ENCODE peak calls at places on chromosomes 2 and 18, in six cellular contexts. One of them, this sample, is unnamed.

GRCh38 chr2:239644016-239644415 is 243.2 kb upstream of the HDAC4 start:
- DNase-seq in H1: no peak
- DNase-seq in PC-9: no peak
- DNase-seq in CD8-positive, alpha-beta T cell: no peak
- DNase-seq in left lung: no peak
- DNase-seq in neuronal stem cell: no peak
- DNase-seq in this sample: no peak

GRCh38 chr2:240604291-240604938 is 17.9 kb downstream of the CAPN10 start:
- DNase-seq in H1: peak
- DNase-seq in PC-9: peak
- DNase-seq in CD8-positive, alpha-beta T cell: no peak
- DNase-seq in left lung: peak
- DNase-seq in neuronal stem cell: no peak
- DNase-seq in this sample: peak

GRCh38 chr2:101149241-101150192 is 1.7 kb downstream of the TBC1D8 start:
- DNase-seq in H1: no peak
- DNase-seq in PC-9: no peak
- DNase-seq in CD8-positive, alpha-beta T cell: no peak
- DNase-seq in left lung: no peak
- DNase-seq in neuronal stem cell: no peak
- DNase-seq in this sample: no peak

GRCh38 chr18:37661478-37661877 is 95.9 kb upstream of the CELF4 start:
- DNase-seq in H1: no peak
- DNase-seq in PC-9: no peak
- DNase-seq in CD8-positive, alpha-beta T cell: no peak
- DNase-seq in left lung: no peak
- DNase-seq in neuronal stem cell: no peak
- DNase-seq in this sample: no peak

GRCh38 chr2:220174826-220175225 is 547.4 kb downstream of the SLC4A3 start:
- DNase-seq in H1: no peak
- DNase-seq in PC-9: no peak
- DNase-seq in CD8-positive, alpha-beta T cell: no peak
- DNase-seq in left lung: no peak
- DNase-seq in neuronal stem cell: no peak
- DNase-seq in this sample: no peak

GRCh38 chr18:51425889-51426288 is 228.4 kb upstream of the MEX3C start:
- DNase-seq in H1: no peak
- DNase-seq in PC-9: no peak
- DNase-seq in CD8-positive, alpha-beta T cell: no peak
- DNase-seq in left lung: no peak
- DNase-seq in neuronal stem cell: no peak
- DNase-seq in this sample: no peak

GRCh38 chr2:173596226-173596625 is 241.6 kb downstream of the CDCA7 start:
- DNase-seq in H1: no peak
- DNase-seq in PC-9: no peak
- DNase-seq in CD8-positive, alpha-beta T cell: no peak
- DNase-seq in left lung: no peak
- DNase-seq in neuronal stem cell: no peak
- DNase-seq in this sample: no peak

GRCh38 chr2:240960963-240961876 is 37.2 kb upstream of the SNED1 start:
- DNase-seq in H1: no peak
- DNase-seq in PC-9: no peak
- DNase-seq in CD8-positive, alpha-beta T cell: no peak
- DNase-seq in left lung: peak
- DNase-seq in neuronal stem cell: no peak
- DNase-seq in this sample: no peak

GRCh38 chr2:42117923-42118758 is 51.0 kb upstream of the EML4 start:
- DNase-seq in H1: no peak
- DNase-seq in PC-9: peak
- DNase-seq in CD8-positive, alpha-beta T cell: no peak
- DNase-seq in left lung: no peak
- DNase-seq in neuronal stem cell: no peak
- DNase-seq in this sample: no peak

GRCh38 chr18:39796413-39796812 is 2158.6 kb upstream of the PIK3C3 start:
- DNase-seq in H1: no peak
- DNase-seq in PC-9: no peak
- DNase-seq in CD8-positive, alpha-beta T cell: no peak
- DNase-seq in left lung: no peak
- DNase-seq in neuronal stem cell: no peak
- DNase-seq in this sample: no peak

GRCh38 chr18:49340446-49340845 is 120.0 kb downstream of the DYM start:
- DNase-seq in H1: no peak
- DNase-seq in PC-9: no peak
- DNase-seq in CD8-positive, alpha-beta T cell: no peak
- DNase-seq in left lung: no peak
- DNase-seq in neuronal stem cell: no peak
- DNase-seq in this sample: no peak

GRCh38 chr2:240215676-240216051 is 75.2 kb upstream of the OTOS start:
- DNase-seq in H1: no peak
- DNase-seq in PC-9: no peak
- DNase-seq in CD8-positive, alpha-beta T cell: no peak
- DNase-seq in left lung: peak
- DNase-seq in neuronal stem cell: no peak
- DNase-seq in this sample: no peak

GRCh38 chr2:128395196-128395595 is 76.5 kb upstream of the HS6ST1 start:
- DNase-seq in H1: no peak
- DNase-seq in PC-9: no peak
- DNase-seq in CD8-positive, alpha-beta T cell: no peak
- DNase-seq in left lung: no peak
- DNase-seq in neuronal stem cell: no peak
- DNase-seq in this sample: peak

GRCh38 chr18:39296293-39296888 is 1730.8 kb upstream of the CELF4 start:
- DNase-seq in H1: no peak
- DNase-seq in PC-9: no peak
- DNase-seq in CD8-positive, alpha-beta T cell: no peak
- DNase-seq in left lung: no peak
- DNase-seq in neuronal stem cell: no peak
- DNase-seq in this sample: no peak

GRCh38 chr2:41482659-41483058 is 565.2 kb upstream of the PKDCC start:
- DNase-seq in H1: no peak
- DNase-seq in PC-9: no peak
- DNase-seq in CD8-positive, alpha-beta T cell: no peak
- DNase-seq in left lung: no peak
- DNase-seq in neuronal stem cell: no peak
- DNase-seq in this sample: no peak

GRCh38 chr2:230932556-230933511 is 7.8 kb upstream of the GPR55 start:
- DNase-seq in H1: no peak
- DNase-seq in PC-9: no peak
- DNase-seq in CD8-positive, alpha-beta T cell: no peak
- DNase-seq in left lung: peak
- DNase-seq in neuronal stem cell: no peak
- DNase-seq in this sample: no peak

GRCh38 chr2:241895732-241896641 is 26.5 kb downstream of the RTP5 start:
- DNase-seq in H1: no peak
- DNase-seq in PC-9: no peak
- DNase-seq in CD8-positive, alpha-beta T cell: peak
- DNase-seq in left lung: peak
- DNase-seq in neuronal stem cell: no peak
- DNase-seq in this sample: peak

GRCh38 chr2:64128943-64129391 is 15.3 kb downstream of the PELI1 start:
- DNase-seq in H1: no peak
- DNase-seq in PC-9: no peak
- DNase-seq in CD8-positive, alpha-beta T cell: no peak
- DNase-seq in left lung: no peak
- DNase-seq in neuronal stem cell: no peak
- DNase-seq in this sample: no peak

GRCh38 chr2:215772003-215772402 is 241.3 kb downstream of the MREG start:
- DNase-seq in H1: no peak
- DNase-seq in PC-9: no peak
- DNase-seq in CD8-positive, alpha-beta T cell: no peak
- DNase-seq in left lung: no peak
- DNase-seq in neuronal stem cell: no peak
- DNase-seq in this sample: no peak

GRCh38 chr18:923144-923543 is 18.5 kb downstream of the ADCYAP1 start:
- DNase-seq in H1: no peak
- DNase-seq in PC-9: no peak
- DNase-seq in CD8-positive, alpha-beta T cell: no peak
- DNase-seq in left lung: no peak
- DNase-seq in neuronal stem cell: no peak
- DNase-seq in this sample: no peak

GRCh38 chr2:207772844-207773205 is 3.1 kb upstream of the FZD5 start:
- DNase-seq in H1: no peak
- DNase-seq in PC-9: no peak
- DNase-seq in CD8-positive, alpha-beta T cell: no peak
- DNase-seq in left lung: no peak
- DNase-seq in neuronal stem cell: no peak
- DNase-seq in this sample: no peak

GRCh38 chr2:207768891-207769596 is 662 bp downstream of the FZD5 start:
- DNase-seq in H1: no peak
- DNase-seq in PC-9: no peak
- DNase-seq in CD8-positive, alpha-beta T cell: no peak
- DNase-seq in left lung: peak
- DNase-seq in neuronal stem cell: peak
- DNase-seq in this sample: peak

GRCh38 chr2:207770602-207771404 is 1.1 kb upstream of the FZD5 start:
- DNase-seq in H1: no peak
- DNase-seq in PC-9: no peak
- DNase-seq in CD8-positive, alpha-beta T cell: no peak
- DNase-seq in left lung: peak
- DNase-seq in neuronal stem cell: no peak
- DNase-seq in this sample: peak

GRCh38 chr2:207772081-207772843 is 2.6 kb upstream of the FZD5 start:
- DNase-seq in H1: no peak
- DNase-seq in PC-9: no peak
- DNase-seq in CD8-positive, alpha-beta T cell: no peak
- DNase-seq in left lung: no peak
- DNase-seq in neuronal stem cell: no peak
- DNase-seq in this sample: no peak

GRCh38 chr2:207771421-207771820 is 1.7 kb upstream of the FZD5 start:
- DNase-seq in H1: no peak
- DNase-seq in PC-9: no peak
- DNase-seq in CD8-positive, alpha-beta T cell: no peak
- DNase-seq in left lung: no peak
- DNase-seq in neuronal stem cell: no peak
- DNase-seq in this sample: no peak
- H3K4me3 ChIP-seq in H1: peak
- H3K4me3 ChIP-seq in PC-9: no peak
- H3K4me3 ChIP-seq in CD8-positive, alpha-beta T cell: no peak
- H3K4me3 ChIP-seq in left lung: no peak
- H3K4me3 ChIP-seq in neuronal stem cell: no peak
- H3K4me3 ChIP-seq in this sample: peak

GRCh38 chr18:32550958-32551357 is 80.3 kb upstream of the GAREM1 start:
- DNase-seq in H1: peak
- DNase-seq in PC-9: no peak
- DNase-seq in CD8-positive, alpha-beta T cell: no peak
- DNase-seq in left lung: no peak
- DNase-seq in neuronal stem cell: no peak
- DNase-seq in this sample: no peak
- H3K27ac ChIP-seq in H1: no peak
- H3K27ac ChIP-seq in PC-9: no peak
- H3K27ac ChIP-seq in CD8-positive, alpha-beta T cell: no peak
- H3K27ac ChIP-seq in left lung: no peak
- H3K27ac ChIP-seq in neuronal stem cell: no peak
- H3K27ac ChIP-seq in this sample: no peak

DNA sequence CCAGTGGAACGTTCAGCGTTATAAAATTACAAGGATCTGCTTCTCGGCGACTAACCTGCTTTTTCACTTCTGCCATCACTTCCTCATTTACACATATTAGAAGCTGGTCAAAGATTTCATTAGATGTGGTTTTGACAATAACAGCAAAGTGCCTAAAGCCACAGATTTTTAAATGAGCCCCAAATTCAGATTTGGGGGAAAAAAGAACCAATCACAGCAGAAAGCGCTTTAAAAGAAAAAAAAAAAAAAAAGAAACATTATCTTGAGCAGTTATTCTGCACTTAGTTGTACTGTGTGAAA is 167.4 kb downstream of the TCF4 start:
- DNase-seq in H1: no peak
- DNase-seq in PC-9: no peak
- DNase-seq in CD8-positive, alpha-beta T cell: no peak
- DNase-seq in left lung: no peak
- DNase-seq in neuronal stem cell: no peak
- DNase-seq in this sample: no peak
- H3K4me3 ChIP-seq in H1: peak
- H3K4me3 ChIP-seq in PC-9: no peak
- H3K4me3 ChIP-seq in CD8-positive, alpha-beta T cell: no peak
- H3K4me3 ChIP-seq in left lung: no peak
- H3K4me3 ChIP-seq in neuronal stem cell: no peak
- H3K4me3 ChIP-seq in this sample: peak

GRCh38 chr2:11635141-11635540 is 34.9 kb downstream of the NTSR2 start:
- DNase-seq in H1: no peak
- DNase-seq in PC-9: no peak
- DNase-seq in CD8-positive, alpha-beta T cell: no peak
- DNase-seq in left lung: no peak
- DNase-seq in neuronal stem cell: no peak
- DNase-seq in this sample: no peak

GRCh38 chr2:11639503-11639902 is 30.5 kb downstream of the NTSR2 start:
- DNase-seq in H1: no peak
- DNase-seq in PC-9: no peak
- DNase-seq in CD8-positive, alpha-beta T cell: no peak
- DNase-seq in left lung: no peak
- DNase-seq in neuronal stem cell: no peak
- DNase-seq in this sample: no peak

GRCh38 chr2:11640132-11640531 is 29.9 kb downstream of the NTSR2 start:
- DNase-seq in H1: no peak
- DNase-seq in PC-9: no peak
- DNase-seq in CD8-positive, alpha-beta T cell: no peak
- DNase-seq in left lung: no peak
- DNase-seq in neuronal stem cell: no peak
- DNase-seq in this sample: no peak

GRCh38 chr2:11636593-11637295 is 33.3 kb downstream of the NTSR2 start:
- DNase-seq in H1: no peak
- DNase-seq in PC-9: no peak
- DNase-seq in CD8-positive, alpha-beta T cell: no peak
- DNase-seq in left lung: no peak
- DNase-seq in neuronal stem cell: no peak
- DNase-seq in this sample: peak

DNA sequence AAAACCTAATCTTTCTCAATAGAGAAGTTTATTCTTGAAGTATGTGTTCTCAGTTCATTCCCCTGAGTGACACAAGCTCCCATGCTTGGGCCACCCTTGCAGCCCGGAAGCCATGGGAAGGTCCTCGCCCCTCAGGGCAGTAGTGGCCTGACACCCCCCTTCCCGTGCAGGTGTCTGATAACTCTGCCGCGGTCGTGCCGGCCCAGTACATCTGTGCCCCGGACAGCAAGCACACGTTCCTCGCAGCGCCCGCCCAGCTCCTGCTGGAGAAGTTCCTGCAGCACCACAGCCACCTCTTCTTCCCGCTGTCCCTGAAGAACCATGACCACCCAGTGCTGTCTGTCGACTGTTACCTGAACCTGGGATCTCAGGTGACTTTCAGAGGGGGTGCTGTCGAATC is 32.4 kb downstream of the NTSR2 start:
- DNase-seq in H1: no peak
- DNase-seq in PC-9: no peak
- DNase-seq in CD8-positive, alpha-beta T cell: no peak
- DNase-seq in left lung: no peak
- DNase-seq in neuronal stem cell: no peak
- DNase-seq in this sample: no peak
- H3K27ac ChIP-seq in H1: no peak
- H3K27ac ChIP-seq in PC-9: no peak
- H3K27ac ChIP-seq in CD8-positive, alpha-beta T cell: no peak
- H3K27ac ChIP-seq in left lung: no peak
- H3K27ac ChIP-seq in neuronal stem cell: no peak
- H3K27ac ChIP-seq in this sample: no peak

GRCh38 chr2:217732995-217733394 is 269.8 kb downstream of the TNS1 start:
- DNase-seq in H1: no peak
- DNase-seq in PC-9: no peak
- DNase-seq in CD8-positive, alpha-beta T cell: no peak
- DNase-seq in left lung: no peak
- DNase-seq in neuronal stem cell: no peak
- DNase-seq in this sample: no peak
- H3K4me3 ChIP-seq in H1: no peak
- H3K4me3 ChIP-seq in PC-9: no peak
- H3K4me3 ChIP-seq in CD8-positive, alpha-beta T cell: no peak
- H3K4me3 ChIP-seq in left lung: no peak
- H3K4me3 ChIP-seq in neuronal stem cell: no peak
- H3K4me3 ChIP-seq in this sample: no peak

GRCh38 chr18:23291456-23292205 is 156.3 kb downstream of the CABLES1 start:
- DNase-seq in H1: no peak
- DNase-seq in PC-9: peak
- DNase-seq in CD8-positive, alpha-beta T cell: no peak
- DNase-seq in left lung: no peak
- DNase-seq in neuronal stem cell: no peak
- DNase-seq in this sample: no peak
- H3K27ac ChIP-seq in H1: no peak
- H3K27ac ChIP-seq in PC-9: peak
- H3K27ac ChIP-seq in CD8-positive, alpha-beta T cell: no peak
- H3K27ac ChIP-seq in left lung: no peak
- H3K27ac ChIP-seq in neuronal stem cell: no peak
- H3K27ac ChIP-seq in this sample: no peak

This sample was measured in upper lobe of right lung.